ENCODE peak calls at places on chromosomes 12 and 14, in four cellular contexts. G is A549, S is breast epithelium, I is prostate gland. H is an unnamed sample.

GRCh38 chr12:106106129-106106566 is 32.6 kb downstream of the NUAK1 start:
- DNase-seq in G (no peak), S (no peak), I (no peak), H (no peak)

GRCh38 chr14:21915814-21916213 is 242.2 kb upstream of the OR4E1 start:
- DNase-seq in G (no peak), S (no peak), I (peak; percentile 52), H (peak; percentile 22)

GRCh38 chr12:104502662-104503061 is 45.9 kb downstream of the CHST11 start:
- DNase-seq in G (no peak), S (no peak), I (no peak), H (no peak)

GRCh38 chr14:73820631-73821030 is 31.0 kb upstream of the PTGR2 start:
- DNase-seq in G (no peak), S (no peak), I (no peak), H (no peak)

GRCh38 chr14:49553106-49553505 is 33.1 kb downstream of the RPS29 start:
- DNase-seq in G (no peak), S (no peak), I (no peak), H (no peak)

GRCh38 chr12:93390025-93390424 is 12.3 kb downstream of the NUDT4 start:
- DNase-seq in G (no peak), S (no peak), I (no peak), H (no peak)

GRCh38 chr12:70920251-70920851 is at the start of gene PTPRR:
- DNase-seq in G (no peak), S (no peak), I (no peak), H (peak; percentile 15)

GRCh38 chr12:6097384-6097783 is 27.1 kb downstream of the VWF start:
- DNase-seq in G (no peak), S (peak; percentile 3), I (no peak), H (no peak)

GRCh38 chr14:100268591-100269207 is 29.8 kb downstream of the YY1 start:
- DNase-seq in G (no peak), S (no peak), I (no peak), H (no peak)

GRCh38 chr14:89443002-89443660 is 26.1 kb upstream of the FOXN3 start:
- DNase-seq in G (no peak), S (no peak), I (no peak), H (no peak)

GRCh38 chr12:62813031-62813829 is 121.7 kb downstream of the PPM1H start:
- DNase-seq in G (peak; percentile 58), S (no peak), I (peak; percentile 31), H (peak; percentile 64)

GRCh38 chr12:124123432-124124015 is 150.5 kb downstream of the ZNF664 start:
- DNase-seq in G (no peak), S (no peak), I (no peak), H (no peak)

GRCh38 chr14:95437715-95438114 is 78.7 kb downstream of the SYNE3 start:
- DNase-seq in G (no peak), S (no peak), I (no peak), H (no peak)

GRCh38 chr14:103847954-103848719 is 762 bp upstream of the PPP1R13B start:
- DNase-seq in G (no peak), S (no peak), I (no peak), H (peak; percentile 46)

GRCh38 chr14:38944691-38945090 is 158.3 kb downstream of the SEC23A start:
- DNase-seq in G (no peak), S (no peak), I (no peak), H (no peak)

GRCh38 chr12:50537538-50537919 is 32.7 kb downstream of the DIP2B start:
- DNase-seq in G (peak; percentile 30), S (no peak), I (no peak), H (no peak)

GRCh38 chr14:74176404-74176788 is 62.9 kb upstream of the VSX2 start:
- DNase-seq in G (no peak), S (no peak), I (no peak), H (no peak)

DNA sequence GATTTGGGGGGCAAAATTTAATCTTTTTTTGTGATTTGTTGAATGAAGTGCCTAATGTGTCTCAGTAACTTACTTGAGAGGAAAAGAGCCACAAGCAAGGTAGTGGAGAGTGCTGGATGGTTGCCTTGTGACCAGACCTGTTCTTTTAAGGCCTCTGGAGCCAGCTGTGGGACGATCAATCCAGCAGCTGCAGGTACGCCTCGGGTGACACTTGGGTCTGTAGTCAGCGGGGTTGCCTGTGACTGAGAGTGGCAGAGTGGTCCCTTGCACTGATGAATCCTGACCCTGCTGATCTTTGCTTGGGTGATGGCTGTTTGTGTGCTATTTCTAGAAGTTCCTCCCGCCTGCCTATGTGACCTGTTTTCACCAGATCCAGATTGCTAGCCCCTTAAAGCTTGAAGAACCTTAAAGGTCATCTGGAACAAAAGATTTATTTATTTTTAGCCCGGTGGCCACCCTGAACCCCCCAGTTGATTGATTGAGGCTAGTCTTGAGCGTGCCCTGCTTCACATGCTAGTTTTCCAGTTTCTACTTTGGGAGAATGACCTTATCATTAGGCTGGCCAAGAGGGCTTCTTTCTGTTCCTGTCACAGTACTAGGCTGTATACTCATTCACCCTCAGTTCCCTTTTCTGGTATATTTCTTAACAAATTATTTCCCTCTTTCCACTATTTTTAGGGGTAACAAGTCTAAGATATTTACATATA is 23.2 kb downstream of the PRKCH start:
- DNase-seq in G (no peak), S (no peak), I (no peak), H (no peak)
- H3K4me3 ChIP-seq in G (no peak overlapping the region), S (no peak overlapping the region), I (no peak overlapping the region), H (no peak overlapping the region)

GRCh38 chr12:132502149-132502881 is 12.4 kb downstream of the FBRSL1 start:
- DNase-seq in G (no peak), S (no peak), I (no peak), H (peak; percentile 68)

GRCh38 chr12:132500137-132500855 is 10.3 kb downstream of the FBRSL1 start:
- DNase-seq in G (no peak), S (no peak), I (no peak), H (no peak)

GRCh38 chr12:132502882-132503193 is 12.9 kb downstream of the FBRSL1 start:
- DNase-seq in G (no peak), S (no peak), I (no peak), H (no peak)

GRCh38 chr12:132500856-132501180 is 10.9 kb downstream of the FBRSL1 start:
- DNase-seq in G (no peak), S (no peak), I (no peak), H (no peak)

GRCh38 chr12:132501189-132501940 is 11.4 kb downstream of the FBRSL1 start:
- DNase-seq in G (no peak), S (no peak), I (no peak), H (no peak)
- H3K27ac ChIP-seq in G (no peak overlapping the region), S (no peak overlapping the region), I (no peak overlapping the region), H (peak overlapping the region; percentile 44)

GRCh38 chr12:130816055-130816454 is 23.0 kb downstream of the STX2 start:
- DNase-seq in G (no peak), S (no peak), I (no peak), H (no peak)

GRCh38 chr12:130819248-130819576 is 19.8 kb downstream of the STX2 start:
- DNase-seq in G (no peak), S (no peak), I (no peak), H (no peak)

GRCh38 chr12:130819681-130820080 is 19.4 kb downstream of the STX2 start:
- DNase-seq in G (no peak), S (no peak), I (no peak), H (no peak)

GRCh38 chr12:130817804-130818203 is 21.2 kb downstream of the STX2 start:
- DNase-seq in G (no peak), S (no peak), I (no peak), H (no peak)

GRCh38 chr12:130818381-130819247 is 20.4 kb downstream of the STX2 start:
- DNase-seq in G (peak; percentile 91), S (peak; percentile 64), I (peak; percentile 52), H (peak; percentile 79)
- TF ChIP-seq POLR2A in G (no peak), S (no peak), I (no peak), H (no peak)

DNA sequence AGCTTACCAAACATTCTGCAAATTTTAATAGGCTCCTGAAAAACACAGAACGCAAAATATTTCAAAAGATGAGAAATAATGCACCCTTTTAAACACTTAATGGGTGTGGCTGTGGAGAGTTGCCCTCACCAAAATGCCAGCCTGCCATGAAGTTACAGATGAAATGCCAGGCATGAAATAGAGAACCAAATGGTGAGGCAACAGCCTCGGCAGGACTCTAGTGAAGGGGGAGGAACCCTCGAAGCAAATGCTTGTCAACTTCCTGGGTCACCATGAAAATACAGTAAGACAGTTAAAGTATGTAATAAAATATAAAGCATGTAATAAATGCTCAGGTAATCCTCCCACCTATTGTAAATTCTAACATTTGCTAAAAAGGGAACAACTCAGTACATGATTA is 24.1 kb downstream of the DUSP16 start:
- DNase-seq in G (no peak), S (no peak), I (no peak), H (no peak)
- H3K4me3 ChIP-seq in G (no peak overlapping the region), S (no peak overlapping the region), I (no peak overlapping the region), H (no peak overlapping the region)

DNA sequence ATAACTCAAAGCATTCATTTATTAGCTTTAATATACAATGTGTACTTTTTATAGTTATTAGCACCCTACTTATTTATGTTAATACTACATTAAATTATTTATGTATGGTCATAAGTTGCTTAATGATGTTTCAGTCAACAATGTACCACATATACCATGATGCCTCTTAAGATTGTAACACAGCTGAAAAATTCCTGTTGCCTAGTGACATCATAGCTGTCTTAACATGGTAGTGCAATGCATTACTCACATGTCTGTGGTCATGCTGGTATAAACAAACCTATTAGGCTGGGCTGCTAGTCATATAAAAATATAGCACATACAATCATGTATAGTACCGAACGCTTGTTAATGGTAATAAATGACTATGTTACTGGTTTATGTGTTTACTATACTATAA is 120.4 kb downstream of the ANO6 start:
- DNase-seq in G (no peak), S (no peak), I (no peak), H (no peak)
- H3K27ac ChIP-seq in G (no peak overlapping the region), S (no peak overlapping the region), I (no peak overlapping the region), H (no peak overlapping the region)

DNA sequence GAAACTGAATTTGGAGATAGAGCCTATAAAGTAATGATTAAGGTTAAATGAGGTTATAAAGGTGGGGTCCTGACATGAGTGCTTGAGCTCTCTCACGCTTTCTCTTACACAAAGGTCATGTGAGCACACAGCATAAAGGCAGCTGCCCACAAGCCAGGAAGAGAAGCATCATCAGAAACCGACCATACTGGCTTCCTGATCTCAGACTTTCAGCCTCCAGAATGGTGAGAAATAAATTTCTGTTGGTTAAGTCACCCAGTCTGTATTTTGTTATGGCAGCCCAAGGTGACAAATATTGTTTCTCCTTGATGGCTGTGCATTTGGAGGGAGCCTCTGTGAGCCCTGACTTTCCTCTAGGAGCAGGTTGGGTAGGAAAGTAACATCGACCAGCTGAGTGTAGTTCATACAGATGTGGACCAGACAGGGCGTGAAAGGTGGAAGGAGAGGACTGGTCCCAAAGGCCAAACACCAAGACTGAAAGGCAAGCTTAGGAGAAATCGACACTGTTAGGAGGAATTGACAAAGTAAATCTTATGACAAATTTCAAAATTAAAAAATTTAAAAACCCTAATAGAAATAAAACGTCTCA is 97.6 kb upstream of the SLC38A2 start:
- DNase-seq in G (no peak), S (no peak), I (no peak), H (no peak)
- TF ChIP-seq POLR2A in G (no peak), S (no peak), I (no peak), H (no peak)

DNA sequence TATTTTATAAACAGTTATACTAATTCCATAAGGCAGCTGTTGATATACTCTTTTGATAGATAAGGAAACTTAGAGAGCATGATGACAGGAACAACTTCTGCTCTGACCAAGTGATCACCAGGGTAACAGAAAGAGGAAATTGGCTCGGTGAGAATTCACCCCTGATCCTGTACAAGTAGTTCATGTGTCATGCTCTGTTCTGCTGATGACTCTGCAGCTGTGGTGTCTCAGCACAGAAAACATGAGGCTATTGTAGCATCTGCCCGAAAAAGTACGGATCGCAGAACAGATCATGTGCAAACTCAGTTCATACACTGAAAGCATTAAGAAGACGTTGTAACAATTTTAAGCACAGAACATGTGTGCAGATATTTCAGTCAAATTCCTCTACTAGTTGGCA is 345.0 kb downstream of the LRIG3 start:
- DNase-seq in G (no peak), S (no peak), I (no peak), H (no peak)
- H3K4me3 ChIP-seq in G (no peak overlapping the region), S (no peak overlapping the region), I (no peak overlapping the region), H (no peak overlapping the region)